ENCODE peak calls at places on chromosomes 3 and 15, in five cellular contexts. X is IMR-90, K is neuronal stem cell, D is H9, M is mesendoderm. P is an unnamed sample.

GRCh38 chr3:102016417-102016816 is 167.1 kb downstream of the NFKBIZ start:
- DNase-seq in X (no peak), K (no peak), D (no peak), M (no peak), P (no peak)

GRCh38 chr3:162096874-162097273 is 600.3 kb downstream of the OTOL1 start:
- DNase-seq in X (no peak), K (no peak), D (no peak), M (no peak), P (no peak)

GRCh38 chr3:11556234-11556633 is 87.5 kb downstream of the VGLL4 start:
- DNase-seq in X (no peak), K (no peak), D (no peak), M (no peak), P (no peak)

GRCh38 chr3:109920749-109921148 is 583.4 kb upstream of the DPPA4 start:
- DNase-seq in X (no peak), K (no peak), D (no peak), M (no peak), P (no peak)

GRCh38 chr15:40038267-40038653 is 721 bp downstream of the SRP14 start:
- DNase-seq in X (peak; percentile 56), K (no peak), D (no peak), M (peak; percentile 70), P (peak; percentile 69)

GRCh38 chr3:171694888-171695287 is 115.4 kb downstream of the PLD1 start:
- DNase-seq in X (no peak), K (no peak), D (no peak), M (no peak), P (no peak)

GRCh38 chr3:165636682-165637010 is 200.6 kb downstream of the BCHE start:
- DNase-seq in X (no peak), K (no peak), D (no peak), M (no peak), P (no peak)

GRCh38 chr3:112605285-112605684 is 35.7 kb downstream of the CCDC80 start:
- DNase-seq in X (peak; percentile 99), K (no peak), D (no peak), M (peak; percentile 59), P (peak; percentile 62)

GRCh38 chr15:77634266-77634962 is 1.7 kb upstream of the LINGO1 start:
- DNase-seq in X (peak; percentile 38), K (peak; percentile 71), D (peak; percentile 95), M (peak; percentile 93), P (peak; percentile 51)

GRCh38 chr3:25663324-25664065 is 1.2 kb downstream of the TOP2B start:
- DNase-seq in X (peak; percentile 24), K (peak; percentile 18), D (no peak), M (peak; percentile 61), P (peak; percentile 48)

GRCh38 chr3:8593022-8593817 is 51.4 kb downstream of the SSUH2 start:
- DNase-seq in X (peak; percentile 16), K (no peak), D (no peak), M (no peak), P (peak; percentile 8)

GRCh38 chr3:149414557-149415231 is 37.2 kb upstream of the TM4SF1 start:
- DNase-seq in X (no peak), K (no peak), D (no peak), M (no peak), P (peak; percentile 63)

GRCh38 chr15:90078965-90079364 is 23.3 kb downstream of the IDH2 start:
- DNase-seq in X (no peak), K (no peak), D (no peak), M (no peak), P (no peak)

GRCh38 chr3:73291541-73291940 is 230.1 kb downstream of the EBLN2 start:
- DNase-seq in X (no peak), K (no peak), D (no peak), M (no peak), P (no peak)

GRCh38 chr3:172394692-172395091 is 53.6 kb downstream of the GHSR start:
- DNase-seq in X (no peak), K (no peak), D (no peak), M (no peak), P (no peak)

GRCh38 chr3:160826408-160826807 is 70.4 kb downstream of the PPM1L start:
- DNase-seq in X (no peak), K (no peak), D (no peak), M (no peak), P (no peak)
- H3K27ac ChIP-seq in X (no peak overlapping the region), K (no peak overlapping the region), D (no peak overlapping the region), M (no peak overlapping the region), P (no peak overlapping the region)

GRCh38 chr15:62886431-62887071 is 156.0 kb upstream of the TPM1 start:
- DNase-seq in X (peak; percentile 37), K (peak; percentile 39), D (peak; percentile 58), M (peak; percentile 38), P (peak; percentile 31)

GRCh38 chr15:62880278-62880677 is 162.3 kb upstream of the TPM1 start:
- DNase-seq in X (peak; percentile 37), K (no peak), D (no peak), M (no peak), P (peak; percentile 46)

GRCh38 chr15:62887113-62887570 is 155.4 kb upstream of the TPM1 start:
- DNase-seq in X (peak; percentile 49), K (no peak), D (no peak), M (no peak), P (no peak)

GRCh38 chr15:62881056-62881455 is 161.5 kb upstream of the TPM1 start:
- DNase-seq in X (no peak), K (no peak), D (no peak), M (no peak), P (no peak)

GRCh38 chr15:62883938-62884479 is 158.5 kb upstream of the TPM1 start:
- DNase-seq in X (peak; percentile 70), K (no peak), D (no peak), M (no peak), P (no peak)
- H2BK120ac ChIP-seq in X (peak overlapping the region; percentile 91), K (no peak overlapping the region), D (no peak overlapping the region), M (no peak overlapping the region), P (no peak overlapping the region)

GRCh38 chr15:63041982-63042878 is at the start of gene TPM1:
- DNase-seq in X (peak; percentile 93), K (peak; percentile 94), D (peak; percentile 90), M (peak; percentile 96), P (peak; percentile 94)
- H3K23ac ChIP-seq in X (peak within 1 kb of the TSS; percentile 100), K (peak within 1 kb of the TSS; percentile 94), D (peak within 1 kb of the TSS; percentile 14), M (peak within 1 kb of the TSS; percentile 75), P (peak within 1 kb of the TSS; percentile 92)

GRCh38 chr3:16423947-16424673 is 89.4 kb downstream of the RFTN1 start:
- DNase-seq in X (no peak), K (no peak), D (no peak), M (no peak), P (no peak)

GRCh38 chr3:16426665-16427064 is 86.8 kb downstream of the RFTN1 start:
- DNase-seq in X (no peak), K (no peak), D (no peak), M (no peak), P (no peak)

GRCh38 chr3:16425398-16426057 is 88.0 kb downstream of the RFTN1 start:
- DNase-seq in X (no peak), K (no peak), D (no peak), M (no peak), P (no peak)

GRCh38 chr3:16429086-16429485 is 84.4 kb downstream of the RFTN1 start:
- DNase-seq in X (no peak), K (no peak), D (no peak), M (no peak), P (no peak)

GRCh38 chr3:16427309-16427965 is 86.1 kb downstream of the RFTN1 start:
- DNase-seq in X (peak; percentile 97), K (no peak), D (no peak), M (no peak), P (peak; percentile 96)
- H3K27ac ChIP-seq in X (peak overlapping the region; percentile 84), K (no peak overlapping the region), D (no peak overlapping the region), M (no peak overlapping the region), P (peak overlapping the region; percentile 31)

GRCh38 chr15:101029971-101030661 is 111.0 kb downstream of the LRRK1 start:
- DNase-seq in X (no peak), K (no peak), D (peak; percentile 17), M (no peak), P (no peak)

GRCh38 chr15:101028772-101029438 is 109.7 kb downstream of the LRRK1 start:
- DNase-seq in X (no peak), K (no peak), D (peak; percentile 28), M (no peak), P (no peak)

GRCh38 chr15:101033801-101034200 is 114.6 kb downstream of the LRRK1 start:
- DNase-seq in X (no peak), K (no peak), D (no peak), M (no peak), P (no peak)

GRCh38 chr15:101028321-101028720 is 109.2 kb downstream of the LRRK1 start:
- DNase-seq in X (peak; percentile 57), K (no peak), D (no peak), M (no peak), P (no peak)

GRCh38 chr15:101031203-101031602 is 112.0 kb downstream of the LRRK1 start:
- DNase-seq in X (peak; percentile 32), K (no peak), D (peak; percentile 4), M (no peak), P (peak; percentile 53)
- H2BK120ac ChIP-seq in X (no peak overlapping the region), K (no peak overlapping the region), D (no peak overlapping the region), M (no peak overlapping the region), P (no peak overlapping the region)

GRCh38 chr15:64791401-64791800 is 16.0 kb upstream of the RBPMS2 start:
- DNase-seq in X (no peak), K (no peak), D (no peak), M (no peak), P (no peak)

DNA sequence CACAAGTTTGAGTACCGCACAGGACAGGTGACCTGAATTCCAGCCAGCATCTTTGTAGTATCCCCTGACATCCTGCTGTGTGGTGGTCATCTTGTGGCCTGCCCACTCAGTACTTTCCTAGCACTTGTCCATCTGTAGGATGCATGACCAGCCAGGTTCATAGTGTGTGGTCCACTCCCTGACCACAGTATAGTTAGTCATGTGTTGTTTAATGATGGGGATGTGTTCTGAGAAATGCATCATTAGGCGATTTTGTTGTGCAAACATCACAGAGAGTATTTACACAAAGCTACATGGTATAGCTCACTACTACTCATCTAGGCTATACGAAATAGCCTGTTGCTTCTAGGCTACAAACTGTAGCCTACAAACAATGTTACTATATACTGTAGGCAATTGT is 16.9 kb upstream of the RBPMS2 start:
- DNase-seq in X (peak; percentile 18), K (no peak), D (no peak), M (no peak), P (peak; percentile 73)
- H3K23ac ChIP-seq in X (no peak overlapping the region), K (no peak overlapping the region), D (no peak overlapping the region), M (no peak overlapping the region), P (no peak overlapping the region)

GRCh38 chr3:72141264-72141663 is 356.3 kb upstream of the PROK2 start:
- DNase-seq in X (no peak), K (no peak), D (no peak), M (no peak), P (no peak)

GRCh38 chr3:72144773-72145505 is 360.0 kb upstream of the PROK2 start:
- DNase-seq in X (no peak), K (no peak), D (no peak), M (peak; percentile 85), P (no peak)

GRCh38 chr3:72143970-72144717 is 359.2 kb upstream of the PROK2 start:
- DNase-seq in X (no peak), K (no peak), D (no peak), M (no peak), P (no peak)

GRCh38 chr3:72142028-72142427 is 357.1 kb upstream of the PROK2 start:
- DNase-seq in X (no peak), K (no peak), D (no peak), M (no peak), P (no peak)

DNA sequence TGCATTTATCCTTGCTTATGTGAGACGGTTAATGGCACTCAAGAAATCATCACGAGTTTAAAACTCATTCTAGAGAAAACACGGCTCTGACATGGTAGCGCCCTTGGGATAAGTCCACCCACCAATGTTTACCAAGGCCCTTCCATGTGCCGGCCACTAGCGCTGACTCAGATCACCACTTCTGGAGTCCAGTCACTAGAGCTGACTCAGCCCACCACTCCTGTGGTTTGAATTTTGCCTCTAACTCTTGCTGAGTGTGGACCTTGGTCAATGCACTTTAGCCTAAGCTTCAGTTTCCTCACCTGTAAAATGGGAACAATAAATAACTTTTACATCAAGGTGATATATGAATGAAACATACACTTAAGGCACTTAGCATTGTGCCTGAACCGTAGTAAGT is 358.4 kb upstream of the PROK2 start:
- DNase-seq in X (peak; percentile 61), K (no peak), D (no peak), M (no peak), P (peak; percentile 73)
- H3K27ac ChIP-seq in X (no peak overlapping the region), K (no peak overlapping the region), D (no peak overlapping the region), M (no peak overlapping the region), P (no peak overlapping the region)

P was measured in mesenchymal stem cell.